ENCODE peak calls at places on chromosomes 7 and 10, in four cellular contexts. E is GM06990, U is ovary, L is GM03348. D is an unnamed sample.

GRCh38 chr7:142323706-142324105 is 65.8 kb upstream of the PRSS58 start:
- DNase-seq in E (no peak), U (no peak), L (no peak), D (no peak)

GRCh38 chr10:62506371-62506770 is 132.2 kb downstream of the ZNF365 start:
- DNase-seq in E (no peak), U (no peak), L (no peak), D (no peak)

GRCh38 chr10:63410633-63411032 is 55.1 kb downstream of the JMJD1C start:
- DNase-seq in E (no peak), U (no peak), L (no peak), D (no peak)

GRCh38 chr7:756231-756927 is 29.3 kb upstream of the PRKAR1B start:
- DNase-seq in E (no peak), U (peak), L (no peak), D (no peak)

GRCh38 chr7:157150825-157151412 is 12.2 kb downstream of the UBE3C start:
- DNase-seq in E (no peak), U (no peak), L (peak), D (no peak)

GRCh38 chr10:89281606-89282395 is 20.0 kb upstream of the IFIT2 start:
- DNase-seq in E (no peak), U (no peak), L (no peak), D (no peak)

GRCh38 chr7:66187894-66188293 is 17.2 kb upstream of the TPST1 start:
- DNase-seq in E (no peak), U (no peak), L (peak), D (no peak)

GRCh38 chr7:4037877-4038276 is 644.2 kb upstream of the FOXK1 start:
- DNase-seq in E (no peak), U (no peak), L (no peak), D (no peak)

GRCh38 chr10:121734517-121735137 is 136.4 kb upstream of the FGFR2 start:
- DNase-seq in E (no peak), U (no peak), L (peak), D (peak)

GRCh38 chr7:156614434-156615264 is 25.9 kb upstream of the RNF32 start:
- DNase-seq in E (no peak), U (no peak), L (no peak), D (no peak)

GRCh38 chr7:57177856-57178767 is 45.9 kb upstream of the ZNF479 start:
- DNase-seq in E (no peak), U (no peak), L (no peak), D (no peak)

GRCh38 chr10:78904196-78904595 is 164.6 kb upstream of the ZMIZ1 start:
- DNase-seq in E (no peak), U (no peak), L (no peak), D (no peak)

GRCh38 chr10:86361134-86362128 is 5.2 kb downstream of the GRID1 start:
- DNase-seq in E (no peak), U (peak), L (no peak), D (no peak)

GRCh38 chr10:1268856-1269255 is 212.7 kb downstream of the WDR37 start:
- DNase-seq in E (no peak), U (no peak), L (no peak), D (no peak)